ENCODE peak calls at places on chromosome 1, in ten cellular contexts. One of them, this sample, is unnamed.

GRCh38 chr1:69776555-69776954 is 208.8 kb downstream of the LRRC7 start:
- DNase-seq in iris pigment epithelial cell: no peak
- DNase-seq in SHP77: no peak
- DNase-seq in AG10803: no peak
- DNase-seq in left ventricle myocardium superior: no peak
- DNase-seq in NCI-H774: no peak
- DNase-seq in T-cell: no peak
- DNase-seq in cardiac fibroblast: no peak
- DNase-seq in EL: no peak
- DNase-seq in activated CD4-positive, alpha-beta T cell treated with anti-CD3 and anti-CD28 coated beads, Interleukin-2, amount 50 U/mL, for 1 hour: no peak
- DNase-seq in this sample: no peak

GRCh38 chr1:234778215-234779159 is 168.5 kb upstream of the IRF2BP2 start:
- DNase-seq in cardiac fibroblast: no peak
- DNase-seq in EL: no peak
- DNase-seq in activated CD4-positive, alpha-beta T cell treated with anti-CD3 and anti-CD28 coated beads, Interleukin-2, amount 50 U/mL, for 1 hour: no peak
- DNase-seq in AG10803: no peak
- DNase-seq in NCI-H774: no peak
- DNase-seq in T-cell: no peak
- DNase-seq in left ventricle myocardium superior: no peak
- DNase-seq in iris pigment epithelial cell: no peak
- DNase-seq in SHP77: no peak
- DNase-seq in this sample: no peak

GRCh38 chr1:231606712-231607111 is 19.9 kb upstream of the DISC1 start:
- DNase-seq in SHP77: no peak
- DNase-seq in T-cell: no peak
- DNase-seq in iris pigment epithelial cell: peak; percentile 25
- DNase-seq in activated CD4-positive, alpha-beta T cell treated with anti-CD3 and anti-CD28 coated beads, Interleukin-2, amount 50 U/mL, for 1 hour: no peak
- DNase-seq in cardiac fibroblast: peak; percentile 20
- DNase-seq in NCI-H774: no peak
- DNase-seq in left ventricle myocardium superior: no peak
- DNase-seq in AG10803: peak; percentile 27
- DNase-seq in EL: peak; percentile 37
- DNase-seq in this sample: no peak

GRCh38 chr1:35883681-35884155 is 709 bp downstream of the AGO1 start:
- DNase-seq in NCI-H774: peak; percentile 81
- DNase-seq in T-cell: peak; percentile 36
- DNase-seq in activated CD4-positive, alpha-beta T cell treated with anti-CD3 and anti-CD28 coated beads, Interleukin-2, amount 50 U/mL, for 1 hour: peak; percentile 32
- DNase-seq in AG10803: peak; percentile 22
- DNase-seq in EL: peak; percentile 49
- DNase-seq in cardiac fibroblast: peak; percentile 50
- DNase-seq in left ventricle myocardium superior: peak; percentile 66
- DNase-seq in iris pigment epithelial cell: peak; percentile 25
- DNase-seq in SHP77: peak; percentile 27
- DNase-seq in this sample: peak; percentile 17

GRCh38 chr1:77412069-77412793 is 130.4 kb downstream of the AK5 start:
- DNase-seq in cardiac fibroblast: peak; percentile 55
- DNase-seq in SHP77: no peak
- DNase-seq in T-cell: no peak
- DNase-seq in NCI-H774: no peak
- DNase-seq in AG10803: peak; percentile 29
- DNase-seq in activated CD4-positive, alpha-beta T cell treated with anti-CD3 and anti-CD28 coated beads, Interleukin-2, amount 50 U/mL, for 1 hour: no peak
- DNase-seq in left ventricle myocardium superior: no peak
- DNase-seq in iris pigment epithelial cell: peak; percentile 46
- DNase-seq in EL: peak; percentile 75
- DNase-seq in this sample: peak; percentile 42

GRCh38 chr1:12772520-12772919 is 1.0 kb upstream of the PRAMEF12 start:
- DNase-seq in iris pigment epithelial cell: no peak
- DNase-seq in SHP77: no peak
- DNase-seq in EL: no peak
- DNase-seq in activated CD4-positive, alpha-beta T cell treated with anti-CD3 and anti-CD28 coated beads, Interleukin-2, amount 50 U/mL, for 1 hour: no peak
- DNase-seq in T-cell: no peak
- DNase-seq in left ventricle myocardium superior: no peak
- DNase-seq in NCI-H774: no peak
- DNase-seq in cardiac fibroblast: no peak
- DNase-seq in AG10803: no peak
- DNase-seq in this sample: no peak

GRCh38 chr1:53704304-53704703 is 34.7 kb downstream of the GLIS1 start:
- DNase-seq in cardiac fibroblast: no peak
- DNase-seq in left ventricle myocardium superior: no peak
- DNase-seq in iris pigment epithelial cell: no peak
- DNase-seq in AG10803: no peak
- DNase-seq in EL: no peak
- DNase-seq in T-cell: no peak
- DNase-seq in SHP77: no peak
- DNase-seq in activated CD4-positive, alpha-beta T cell treated with anti-CD3 and anti-CD28 coated beads, Interleukin-2, amount 50 U/mL, for 1 hour: no peak
- DNase-seq in NCI-H774: no peak
- DNase-seq in this sample: no peak

GRCh38 chr1:167136191-167136614 is 42.3 kb downstream of the STYXL2 start:
- DNase-seq in NCI-H774: peak; percentile 43
- DNase-seq in SHP77: no peak
- DNase-seq in AG10803: peak; percentile 25
- DNase-seq in iris pigment epithelial cell: peak; percentile 79
- DNase-seq in activated CD4-positive, alpha-beta T cell treated with anti-CD3 and anti-CD28 coated beads, Interleukin-2, amount 50 U/mL, for 1 hour: no peak
- DNase-seq in T-cell: no peak
- DNase-seq in EL: peak; percentile 71
- DNase-seq in cardiac fibroblast: peak; percentile 19
- DNase-seq in left ventricle myocardium superior: no peak
- DNase-seq in this sample: peak; percentile 90

GRCh38 chr1:107683198-107683657 is 281.8 kb downstream of the VAV3 start:
- DNase-seq in T-cell: no peak
- DNase-seq in EL: no peak
- DNase-seq in iris pigment epithelial cell: no peak
- DNase-seq in SHP77: no peak
- DNase-seq in AG10803: no peak
- DNase-seq in cardiac fibroblast: no peak
- DNase-seq in left ventricle myocardium superior: no peak
- DNase-seq in activated CD4-positive, alpha-beta T cell treated with anti-CD3 and anti-CD28 coated beads, Interleukin-2, amount 50 U/mL, for 1 hour: no peak
- DNase-seq in NCI-H774: no peak
- DNase-seq in this sample: no peak

GRCh38 chr1:150992626-150993025 is 10.5 kb downstream of the ANXA9 start:
- DNase-seq in AG10803: no peak
- DNase-seq in iris pigment epithelial cell: no peak
- DNase-seq in cardiac fibroblast: no peak
- DNase-seq in T-cell: no peak
- DNase-seq in SHP77: no peak
- DNase-seq in left ventricle myocardium superior: no peak
- DNase-seq in NCI-H774: no peak
- DNase-seq in activated CD4-positive, alpha-beta T cell treated with anti-CD3 and anti-CD28 coated beads, Interleukin-2, amount 50 U/mL, for 1 hour: no peak
- DNase-seq in EL: no peak
- DNase-seq in this sample: no peak

GRCh38 chr1:35112668-35113067 is 33.5 kb downstream of the ZMYM1 start:
- DNase-seq in NCI-H774: no peak
- DNase-seq in activated CD4-positive, alpha-beta T cell treated with anti-CD3 and anti-CD28 coated beads, Interleukin-2, amount 50 U/mL, for 1 hour: no peak
- DNase-seq in cardiac fibroblast: peak; percentile 23
- DNase-seq in AG10803: no peak
- DNase-seq in left ventricle myocardium superior: no peak
- DNase-seq in iris pigment epithelial cell: peak; percentile 13
- DNase-seq in SHP77: no peak
- DNase-seq in EL: no peak
- DNase-seq in T-cell: no peak
- DNase-seq in this sample: no peak

GRCh38 chr1:84412316-84412942 is 14.1 kb downstream of the DNASE2B start:
- DNase-seq in EL: peak; percentile 72
- DNase-seq in T-cell: no peak
- DNase-seq in left ventricle myocardium superior: no peak
- DNase-seq in AG10803: peak; percentile 11
- DNase-seq in iris pigment epithelial cell: peak; percentile 88
- DNase-seq in SHP77: no peak
- DNase-seq in activated CD4-positive, alpha-beta T cell treated with anti-CD3 and anti-CD28 coated beads, Interleukin-2, amount 50 U/mL, for 1 hour: no peak
- DNase-seq in NCI-H774: no peak
- DNase-seq in cardiac fibroblast: peak; percentile 76
- DNase-seq in this sample: peak; percentile 87

GRCh38 chr1:60419023-60419422 is 345.5 kb upstream of the C1orf87 start:
- DNase-seq in T-cell: no peak
- DNase-seq in left ventricle myocardium superior: no peak
- DNase-seq in iris pigment epithelial cell: no peak
- DNase-seq in SHP77: no peak
- DNase-seq in EL: no peak
- DNase-seq in cardiac fibroblast: no peak
- DNase-seq in NCI-H774: no peak
- DNase-seq in AG10803: no peak
- DNase-seq in activated CD4-positive, alpha-beta T cell treated with anti-CD3 and anti-CD28 coated beads, Interleukin-2, amount 50 U/mL, for 1 hour: no peak
- DNase-seq in this sample: no peak

GRCh38 chr1:54926955-54927354 is 40.0 kb upstream of the DHCR24 start:
- DNase-seq in EL: no peak
- DNase-seq in iris pigment epithelial cell: peak; percentile 31
- DNase-seq in activated CD4-positive, alpha-beta T cell treated with anti-CD3 and anti-CD28 coated beads, Interleukin-2, amount 50 U/mL, for 1 hour: no peak
- DNase-seq in T-cell: no peak
- DNase-seq in left ventricle myocardium superior: no peak
- DNase-seq in cardiac fibroblast: peak; percentile 20
- DNase-seq in NCI-H774: peak; percentile 20
- DNase-seq in AG10803: no peak
- DNase-seq in SHP77: no peak
- DNase-seq in this sample: no peak

GRCh38 chr1:10539411-10540043 is 64.8 kb downstream of the PEX14 start:
- DNase-seq in left ventricle myocardium superior: no peak
- DNase-seq in iris pigment epithelial cell: peak; percentile 36
- DNase-seq in EL: no peak
- DNase-seq in NCI-H774: no peak
- DNase-seq in SHP77: no peak
- DNase-seq in T-cell: no peak
- DNase-seq in cardiac fibroblast: peak; percentile 74
- DNase-seq in AG10803: peak; percentile 32
- DNase-seq in activated CD4-positive, alpha-beta T cell treated with anti-CD3 and anti-CD28 coated beads, Interleukin-2, amount 50 U/mL, for 1 hour: no peak
- DNase-seq in this sample: peak; percentile 37

GRCh38 chr1:43329995-43330751 is 7.4 kb upstream of the MPL start:
- DNase-seq in SHP77: no peak
- DNase-seq in activated CD4-positive, alpha-beta T cell treated with anti-CD3 and anti-CD28 coated beads, Interleukin-2, amount 50 U/mL, for 1 hour: no peak
- DNase-seq in iris pigment epithelial cell: peak; percentile 82
- DNase-seq in EL: peak; percentile 90
- DNase-seq in AG10803: peak; percentile 47
- DNase-seq in left ventricle myocardium superior: peak; percentile 64
- DNase-seq in cardiac fibroblast: peak; percentile 86
- DNase-seq in T-cell: no peak
- DNase-seq in NCI-H774: no peak
- DNase-seq in this sample: peak; percentile 84

GRCh38 chr1:30286241-30286983 is 437.0 kb downstream of the MATN1 start:
- DNase-seq in iris pigment epithelial cell: no peak
- DNase-seq in activated CD4-positive, alpha-beta T cell treated with anti-CD3 and anti-CD28 coated beads, Interleukin-2, amount 50 U/mL, for 1 hour: no peak
- DNase-seq in NCI-H774: no peak
- DNase-seq in EL: no peak
- DNase-seq in left ventricle myocardium superior: no peak
- DNase-seq in T-cell: no peak
- DNase-seq in SHP77: peak; percentile 75
- DNase-seq in AG10803: no peak
- DNase-seq in cardiac fibroblast: no peak
- DNase-seq in this sample: no peak

GRCh38 chr1:214791961-214792360 is 189.0 kb downstream of the CENPF start:
- DNase-seq in EL: peak; percentile 29
- DNase-seq in AG10803: peak; percentile 49
- DNase-seq in activated CD4-positive, alpha-beta T cell treated with anti-CD3 and anti-CD28 coated beads, Interleukin-2, amount 50 U/mL, for 1 hour: no peak
- DNase-seq in T-cell: no peak
- DNase-seq in iris pigment epithelial cell: peak; percentile 52
- DNase-seq in SHP77: no peak
- DNase-seq in left ventricle myocardium superior: no peak
- DNase-seq in NCI-H774: no peak
- DNase-seq in cardiac fibroblast: peak; percentile 32
- DNase-seq in this sample: peak; percentile 9

GRCh38 chr1:64982134-64982533 is 15.8 kb upstream of the JAK1 start:
- DNase-seq in left ventricle myocardium superior: no peak
- DNase-seq in SHP77: no peak
- DNase-seq in T-cell: no peak
- DNase-seq in activated CD4-positive, alpha-beta T cell treated with anti-CD3 and anti-CD28 coated beads, Interleukin-2, amount 50 U/mL, for 1 hour: no peak
- DNase-seq in cardiac fibroblast: no peak
- DNase-seq in EL: no peak
- DNase-seq in iris pigment epithelial cell: no peak
- DNase-seq in AG10803: no peak
- DNase-seq in NCI-H774: no peak
- DNase-seq in this sample: no peak

GRCh38 chr1:55277377-55278130 is 62.4 kb upstream of the USP24 start:
- DNase-seq in EL: peak; percentile 84
- DNase-seq in AG10803: peak; percentile 73
- DNase-seq in cardiac fibroblast: peak; percentile 80
- DNase-seq in iris pigment epithelial cell: peak; percentile 69
- DNase-seq in left ventricle myocardium superior: peak; percentile 87
- DNase-seq in SHP77: peak; percentile 78
- DNase-seq in NCI-H774: peak; percentile 78
- DNase-seq in activated CD4-positive, alpha-beta T cell treated with anti-CD3 and anti-CD28 coated beads, Interleukin-2, amount 50 U/mL, for 1 hour: peak; percentile 80
- DNase-seq in T-cell: peak; percentile 77
- DNase-seq in this sample: peak; percentile 77

GRCh38 chr1:235942625-235942934 is 75.9 kb upstream of the LYST start:
- DNase-seq in SHP77: no peak
- DNase-seq in T-cell: no peak
- DNase-seq in EL: no peak
- DNase-seq in activated CD4-positive, alpha-beta T cell treated with anti-CD3 and anti-CD28 coated beads, Interleukin-2, amount 50 U/mL, for 1 hour: no peak
- DNase-seq in left ventricle myocardium superior: no peak
- DNase-seq in NCI-H774: no peak
- DNase-seq in cardiac fibroblast: no peak
- DNase-seq in iris pigment epithelial cell: no peak
- DNase-seq in AG10803: no peak
- DNase-seq in this sample: no peak

GRCh38 chr1:3219005-3219724 is 150.2 kb downstream of the PRDM16 start:
- DNase-seq in EL: no peak
- DNase-seq in activated CD4-positive, alpha-beta T cell treated with anti-CD3 and anti-CD28 coated beads, Interleukin-2, amount 50 U/mL, for 1 hour: no peak
- DNase-seq in AG10803: peak; percentile 29
- DNase-seq in cardiac fibroblast: peak; percentile 50
- DNase-seq in SHP77: no peak
- DNase-seq in left ventricle myocardium superior: peak; percentile 87
- DNase-seq in NCI-H774: no peak
- DNase-seq in iris pigment epithelial cell: no peak
- DNase-seq in T-cell: no peak
- DNase-seq in this sample: peak; percentile 52

GRCh38 chr1:51693420-51694144 is 76.7 kb downstream of the OSBPL9 start:
- DNase-seq in cardiac fibroblast: peak; percentile 36
- DNase-seq in activated CD4-positive, alpha-beta T cell treated with anti-CD3 and anti-CD28 coated beads, Interleukin-2, amount 50 U/mL, for 1 hour: no peak
- DNase-seq in AG10803: peak; percentile 43
- DNase-seq in SHP77: no peak
- DNase-seq in T-cell: no peak
- DNase-seq in EL: no peak
- DNase-seq in left ventricle myocardium superior: no peak
- DNase-seq in iris pigment epithelial cell: peak; percentile 41
- DNase-seq in NCI-H774: no peak
- DNase-seq in this sample: peak; percentile 23

GRCh38 chr1:165152727-165153126 is 203.8 kb downstream of the LMX1A start:
- DNase-seq in T-cell: no peak
- DNase-seq in NCI-H774: peak; percentile 19
- DNase-seq in EL: peak; percentile 2
- DNase-seq in AG10803: no peak
- DNase-seq in cardiac fibroblast: no peak
- DNase-seq in left ventricle myocardium superior: no peak
- DNase-seq in iris pigment epithelial cell: no peak
- DNase-seq in SHP77: peak; percentile 12
- DNase-seq in activated CD4-positive, alpha-beta T cell treated with anti-CD3 and anti-CD28 coated beads, Interleukin-2, amount 50 U/mL, for 1 hour: no peak
- DNase-seq in this sample: no peak